ENCODE peak calls at places on chromosomes 4 and X, in six cellular contexts. P is stimulated activated CD4-positive, alpha-beta T cell treated with anti-CD3 and anti-CD28 coated beads, Interleukin-1b, Interleukin-23, amount 100 ng/mL, for 48 hours; Y is ACHN; X is NCI-H460; S is dorsolateral prefrontal cortex; O is endodermal cell. Z is an unnamed sample.

GRCh38 chr4:170464614-170465197 is 374.9 kb upstream of the AADAT start:
- DNase-seq in O (peak), Y (no peak), X (no peak), P (no peak), S (no peak), Z (no peak)

GRCh38 chr4:152038238-152038637 is 277.4 kb upstream of the GATB start:
- DNase-seq in S (no peak), O (no peak), P (no peak), Y (no peak), X (no peak), Z (no peak)

GRCh38 chr4:99352602-99353580 is at the start of gene ADH1C:
- DNase-seq in O (no peak), Y (no peak), P (no peak), S (no peak), X (no peak), Z (no peak)

GRCh38 chr4:138602664-138603063 is 360.5 kb upstream of the SLC7A11 start:
- DNase-seq in O (no peak), Y (no peak), X (no peak), P (no peak), S (no peak), Z (no peak)

GRCh38 chr4:143389543-143390195 is 53.0 kb downstream of the GAB1 start:
- DNase-seq in X (no peak), Y (no peak), O (no peak), S (no peak), P (no peak), Z (no peak)

GRCh38 chr4:2361366-2362285 is 56.8 kb downstream of the ZFYVE28 start:
- DNase-seq in X (no peak), O (peak), S (no peak), P (no peak), Y (no peak), Z (peak)

GRCh38 chr4:79764118-79764517 is 308.9 kb downstream of the ANTXR2 start:
- DNase-seq in O (no peak), S (no peak), Y (no peak), X (no peak), P (no peak), Z (no peak)

GRCh38 chrX:29461039-29461438 is 754.3 kb upstream of the MAGEB2 start:
- DNase-seq in X (no peak), S (no peak), P (no peak), O (no peak), Y (no peak), Z (no peak)

GRCh38 chr4:73836373-73837269 is at the start of gene CXCL6:
- DNase-seq in Y (no peak), O (peak), P (no peak), S (no peak), X (no peak), Z (peak)

GRCh38 chrX:13254076-13254785 is 65.6 kb downstream of the ATXN3L start:
- DNase-seq in P (no peak), Y (peak), X (peak), O (no peak), S (no peak), Z (no peak)